ENCODE peak calls at places on chromosomes 4 and X, in seven cellular contexts. One of them, this sample, is unnamed.

GRCh38 chr4:76697129-76697803 is 200.7 kb downstream of the SOWAHB start:
- DNase-seq in ecto neural progenitor cell: no peak
- DNase-seq in GM13976: no peak
- DNase-seq in GOT3: no peak
- DNase-seq in CD8-positive, alpha-beta T cell: no peak
- DNase-seq in frontal cortex: no peak
- DNase-seq in HTR-8/SVneo: no peak
- DNase-seq in this sample: no peak

GRCh38 chr4:105556175-105556574 is 3.8 kb downstream of the ARHGEF38 start:
- DNase-seq in frontal cortex: no peak
- DNase-seq in GOT3: no peak
- DNase-seq in CD8-positive, alpha-beta T cell: no peak
- DNase-seq in GM13976: no peak
- DNase-seq in ecto neural progenitor cell: no peak
- DNase-seq in HTR-8/SVneo: no peak
- DNase-seq in this sample: no peak

GRCh38 chrX:78652971-78653822 is 5.9 kb downstream of the RTL3 start:
- DNase-seq in HTR-8/SVneo: peak; percentile 43
- DNase-seq in frontal cortex: no peak
- DNase-seq in CD8-positive, alpha-beta T cell: no peak
- DNase-seq in GOT3: no peak
- DNase-seq in GM13976: no peak
- DNase-seq in ecto neural progenitor cell: no peak
- DNase-seq in this sample: peak; percentile 80

GRCh38 chrX:48107717-48108116 is 22.7 kb upstream of the SPACA5B start:
- DNase-seq in GM13976: no peak
- DNase-seq in frontal cortex: no peak
- DNase-seq in ecto neural progenitor cell: no peak
- DNase-seq in CD8-positive, alpha-beta T cell: no peak
- DNase-seq in GOT3: no peak
- DNase-seq in HTR-8/SVneo: no peak
- DNase-seq in this sample: no peak

GRCh38 chr4:83234902-83235644 is 49.5 kb downstream of the COQ2 start:
- DNase-seq in HTR-8/SVneo: no peak
- DNase-seq in GOT3: no peak
- DNase-seq in frontal cortex: no peak
- DNase-seq in GM13976: no peak
- DNase-seq in ecto neural progenitor cell: no peak
- DNase-seq in CD8-positive, alpha-beta T cell: no peak
- DNase-seq in this sample: no peak

GRCh38 chrX:18574591-18574990 is 97.3 kb downstream of the RS1 start:
- DNase-seq in GM13976: no peak
- DNase-seq in HTR-8/SVneo: peak; percentile 1
- DNase-seq in ecto neural progenitor cell: no peak
- DNase-seq in frontal cortex: no peak
- DNase-seq in CD8-positive, alpha-beta T cell: no peak
- DNase-seq in GOT3: no peak
- DNase-seq in this sample: peak; percentile 77

GRCh38 chr4:184330008-184330400 is 112.3 kb upstream of the ENPP6 start:
- DNase-seq in GOT3: no peak
- DNase-seq in HTR-8/SVneo: no peak
- DNase-seq in ecto neural progenitor cell: no peak
- DNase-seq in GM13976: peak; percentile 66
- DNase-seq in frontal cortex: no peak
- DNase-seq in CD8-positive, alpha-beta T cell: no peak
- DNase-seq in this sample: no peak

GRCh38 chr4:137266511-137266910 is 265.8 kb downstream of the PCDH18 start:
- DNase-seq in GOT3: no peak
- DNase-seq in GM13976: no peak
- DNase-seq in ecto neural progenitor cell: no peak
- DNase-seq in frontal cortex: no peak
- DNase-seq in CD8-positive, alpha-beta T cell: no peak
- DNase-seq in HTR-8/SVneo: no peak
- DNase-seq in this sample: no peak

GRCh38 chrX:19156223-19156622 is 34.0 kb upstream of the ADGRG2 start:
- DNase-seq in HTR-8/SVneo: no peak
- DNase-seq in GOT3: no peak
- DNase-seq in ecto neural progenitor cell: no peak
- DNase-seq in frontal cortex: no peak
- DNase-seq in CD8-positive, alpha-beta T cell: no peak
- DNase-seq in GM13976: no peak
- DNase-seq in this sample: no peak

GRCh38 chr4:42709392-42710065 is 52.6 kb upstream of the ATP8A1 start:
- DNase-seq in CD8-positive, alpha-beta T cell: no peak
- DNase-seq in HTR-8/SVneo: no peak
- DNase-seq in GOT3: no peak
- DNase-seq in frontal cortex: no peak
- DNase-seq in GM13976: no peak
- DNase-seq in ecto neural progenitor cell: no peak
- DNase-seq in this sample: no peak

GRCh38 chr4:15001248-15001824 is 945 bp upstream of the CPEB2 start:
- DNase-seq in GM13976: peak; percentile 17
- DNase-seq in GOT3: peak; percentile 69
- DNase-seq in HTR-8/SVneo: peak; percentile 42
- DNase-seq in ecto neural progenitor cell: no peak
- DNase-seq in frontal cortex: peak; percentile 33
- DNase-seq in CD8-positive, alpha-beta T cell: peak; percentile 70
- DNase-seq in this sample: peak; percentile 94

GRCh38 chrX:37779857-37780256 is at the start of gene CYBB:
- DNase-seq in ecto neural progenitor cell: no peak
- DNase-seq in HTR-8/SVneo: no peak
- DNase-seq in GM13976: no peak
- DNase-seq in CD8-positive, alpha-beta T cell: no peak
- DNase-seq in frontal cortex: no peak
- DNase-seq in GOT3: no peak
- DNase-seq in this sample: no peak

GRCh38 chr4:81650871-81651270 is 179.2 kb upstream of the RASGEF1B start:
- DNase-seq in CD8-positive, alpha-beta T cell: no peak
- DNase-seq in GM13976: no peak
- DNase-seq in frontal cortex: no peak
- DNase-seq in HTR-8/SVneo: no peak
- DNase-seq in ecto neural progenitor cell: no peak
- DNase-seq in GOT3: no peak
- DNase-seq in this sample: no peak

GRCh38 chrX:69189972-69190371 is 24.7 kb upstream of the PJA1 start:
- DNase-seq in GM13976: no peak
- DNase-seq in frontal cortex: peak; percentile 20
- DNase-seq in ecto neural progenitor cell: no peak
- DNase-seq in GOT3: no peak
- DNase-seq in CD8-positive, alpha-beta T cell: peak; percentile 35
- DNase-seq in HTR-8/SVneo: no peak
- DNase-seq in this sample: no peak

GRCh38 chr4:177079327-177079726 is 230.3 kb upstream of the NEIL3 start:
- DNase-seq in HTR-8/SVneo: peak; percentile 21
- DNase-seq in GOT3: no peak
- DNase-seq in ecto neural progenitor cell: no peak
- DNase-seq in CD8-positive, alpha-beta T cell: no peak
- DNase-seq in GM13976: no peak
- DNase-seq in frontal cortex: no peak
- DNase-seq in this sample: no peak

GRCh38 chrX:39756086-39756883 is 341.5 kb downstream of the BCOR start:
- DNase-seq in HTR-8/SVneo: no peak
- DNase-seq in GOT3: no peak
- DNase-seq in frontal cortex: no peak
- DNase-seq in ecto neural progenitor cell: no peak
- DNase-seq in GM13976: no peak
- DNase-seq in CD8-positive, alpha-beta T cell: no peak
- DNase-seq in this sample: no peak

GRCh38 chr4:54001558-54002365 is 62.6 kb downstream of the CHIC2 start:
- DNase-seq in ecto neural progenitor cell: peak; percentile 63
- DNase-seq in HTR-8/SVneo: no peak
- DNase-seq in frontal cortex: no peak
- DNase-seq in GOT3: no peak
- DNase-seq in GM13976: no peak
- DNase-seq in CD8-positive, alpha-beta T cell: no peak
- DNase-seq in this sample: no peak

GRCh38 chrX:69179380-69179911 is 14.2 kb upstream of the PJA1 start:
- DNase-seq in ecto neural progenitor cell: no peak
- DNase-seq in GOT3: no peak
- DNase-seq in HTR-8/SVneo: no peak
- DNase-seq in CD8-positive, alpha-beta T cell: no peak
- DNase-seq in frontal cortex: peak; percentile 35
- DNase-seq in GM13976: no peak
- DNase-seq in this sample: peak; percentile 48

GRCh38 chr4:54663181-54663580 is 5.4 kb downstream of the KIT start:
- DNase-seq in CD8-positive, alpha-beta T cell: no peak
- DNase-seq in GOT3: no peak
- DNase-seq in HTR-8/SVneo: no peak
- DNase-seq in ecto neural progenitor cell: no peak
- DNase-seq in GM13976: no peak
- DNase-seq in frontal cortex: no peak
- DNase-seq in this sample: no peak

GRCh38 chrX:71100581-71101505 is 5.2 kb downstream of the FOXO4 start:
- DNase-seq in frontal cortex: no peak
- DNase-seq in ecto neural progenitor cell: no peak
- DNase-seq in GOT3: no peak
- DNase-seq in CD8-positive, alpha-beta T cell: peak; percentile 55
- DNase-seq in GM13976: no peak
- DNase-seq in HTR-8/SVneo: no peak
- DNase-seq in this sample: no peak

GRCh38 chrX:153765138-153766079 is 1.4 kb downstream of the PLXNB3 start:
- DNase-seq in GOT3: no peak
- DNase-seq in frontal cortex: peak; percentile 60
- DNase-seq in ecto neural progenitor cell: no peak
- DNase-seq in HTR-8/SVneo: no peak
- DNase-seq in GM13976: peak; percentile 21
- DNase-seq in CD8-positive, alpha-beta T cell: no peak
- DNase-seq in this sample: peak; percentile 28

GRCh38 chrX:150409486-150409885 is 46.4 kb downstream of the MAMLD1 start:
- DNase-seq in GOT3: no peak
- DNase-seq in CD8-positive, alpha-beta T cell: no peak
- DNase-seq in GM13976: no peak
- DNase-seq in HTR-8/SVneo: no peak
- DNase-seq in ecto neural progenitor cell: no peak
- DNase-seq in frontal cortex: no peak
- DNase-seq in this sample: no peak

GRCh38 chr4:158190736-158191135 is 17.9 kb upstream of the GASK1B start:
- DNase-seq in ecto neural progenitor cell: no peak
- DNase-seq in frontal cortex: no peak
- DNase-seq in CD8-positive, alpha-beta T cell: no peak
- DNase-seq in HTR-8/SVneo: no peak
- DNase-seq in GOT3: no peak
- DNase-seq in GM13976: no peak
- DNase-seq in this sample: no peak

GRCh38 chr4:9938933-9939332 is 82.4 kb downstream of the SLC2A9 start:
- DNase-seq in HTR-8/SVneo: no peak
- DNase-seq in ecto neural progenitor cell: no peak
- DNase-seq in frontal cortex: no peak
- DNase-seq in CD8-positive, alpha-beta T cell: no peak
- DNase-seq in GOT3: no peak
- DNase-seq in GM13976: no peak
- DNase-seq in this sample: no peak

GRCh38 chr4:8039290-8039689 is 99.6 kb upstream of the AFAP1 start:
- DNase-seq in GM13976: no peak
- DNase-seq in CD8-positive, alpha-beta T cell: no peak
- DNase-seq in ecto neural progenitor cell: peak; percentile 63
- DNase-seq in HTR-8/SVneo: no peak
- DNase-seq in frontal cortex: no peak
- DNase-seq in GOT3: no peak
- DNase-seq in this sample: no peak

GRCh38 chr4:184448828-184449227 is 25.5 kb downstream of the IRF2 start:
- DNase-seq in frontal cortex: peak; percentile 55
- DNase-seq in GOT3: no peak
- DNase-seq in GM13976: peak; percentile 48
- DNase-seq in HTR-8/SVneo: no peak
- DNase-seq in CD8-positive, alpha-beta T cell: no peak
- DNase-seq in ecto neural progenitor cell: no peak
- DNase-seq in this sample: peak; percentile 59

GRCh38 chrX:109709129-109709631 is 23.9 kb downstream of the ACSL4 start:
- DNase-seq in frontal cortex: no peak
- DNase-seq in GOT3: no peak
- DNase-seq in HTR-8/SVneo: no peak
- DNase-seq in CD8-positive, alpha-beta T cell: no peak
- DNase-seq in GM13976: peak; percentile 36
- DNase-seq in ecto neural progenitor cell: no peak
- DNase-seq in this sample: peak; percentile 54

GRCh38 chrX:107755721-107756120 is 19.9 kb downstream of the TSC22D3 start:
- DNase-seq in GM13976: no peak
- DNase-seq in HTR-8/SVneo: no peak
- DNase-seq in CD8-positive, alpha-beta T cell: no peak
- DNase-seq in frontal cortex: no peak
- DNase-seq in GOT3: no peak
- DNase-seq in ecto neural progenitor cell: no peak
- DNase-seq in this sample: no peak

GRCh38 chr4:177573487-177573886 is 131.2 kb upstream of the AGA start:
- DNase-seq in GM13976: no peak
- DNase-seq in GOT3: no peak
- DNase-seq in CD8-positive, alpha-beta T cell: no peak
- DNase-seq in HTR-8/SVneo: peak; percentile 60
- DNase-seq in frontal cortex: no peak
- DNase-seq in ecto neural progenitor cell: no peak
- DNase-seq in this sample: peak; percentile 91

GRCh38 chr4:155787113-155787710 is 28.4 kb downstream of the GUCY1B1 start:
- DNase-seq in ecto neural progenitor cell: no peak
- DNase-seq in GM13976: peak; percentile 65
- DNase-seq in frontal cortex: peak; percentile 11
- DNase-seq in HTR-8/SVneo: peak; percentile 44
- DNase-seq in GOT3: no peak
- DNase-seq in CD8-positive, alpha-beta T cell: no peak
- DNase-seq in this sample: peak; percentile 74

GRCh38 chr4:141246243-141246642 is 25.5 kb downstream of the ZNF330 start:
- DNase-seq in frontal cortex: no peak
- DNase-seq in ecto neural progenitor cell: no peak
- DNase-seq in CD8-positive, alpha-beta T cell: no peak
- DNase-seq in HTR-8/SVneo: peak; percentile 27
- DNase-seq in GM13976: no peak
- DNase-seq in GOT3: no peak
- DNase-seq in this sample: peak; percentile 33

GRCh38 chrX:22575161-22575845 is 302.6 kb downstream of the CBLL2 start:
- DNase-seq in ecto neural progenitor cell: no peak
- DNase-seq in GOT3: no peak
- DNase-seq in frontal cortex: no peak
- DNase-seq in GM13976: no peak
- DNase-seq in HTR-8/SVneo: no peak
- DNase-seq in CD8-positive, alpha-beta T cell: no peak
- DNase-seq in this sample: no peak